ENCODE peak calls at places on chromosome 18, in seven cellular contexts. O, L, T, S, J, Y and R are unnamed samples.

GRCh38 chr18:77763530-77763929 is 513.9 kb downstream of the GALR1 start:
- DNase-seq in O (no peak), L (no peak), T (no peak), S (no peak), J (no peak), Y (no peak), R (no peak)

GRCh38 chr18:21393986-21394385 is 152.0 kb downstream of the GREB1L start:
- DNase-seq in O (no peak), L (no peak), T (no peak), S (peak), J (no peak), Y (no peak), R (no peak)

GRCh38 chr18:13502585-13502984 is 223.8 kb downstream of the FAM210A start:
- DNase-seq in O (peak), L (no peak), T (no peak), S (no peak), J (peak), Y (no peak), R (no peak)

GRCh38 chr18:63166142-63166541 is 153.4 kb downstream of the BCL2 start:
- DNase-seq in O (no peak), L (no peak), T (no peak), S (no peak), J (no peak), Y (no peak), R (no peak)

GRCh38 chr18:8423051-8423558 is 186.1 kb upstream of the RAB12 start:
- DNase-seq in O (peak), L (no peak), T (peak), S (peak), J (no peak), Y (no peak), R (no peak)

GRCh38 chr18:37578886-37579513 is 13.4 kb upstream of the CELF4 start:
- DNase-seq in O (no peak), L (no peak), T (peak), S (peak), J (peak), Y (no peak), R (no peak)

GRCh38 chr18:13067966-13068365 is 76.8 kb downstream of the CEP192 start:
- DNase-seq in O (no peak), L (no peak), T (no peak), S (no peak), J (no peak), Y (no peak), R (no peak)

GRCh38 chr18:33440011-33440383 is 524 bp downstream of the CCDC178 start:
- DNase-seq in O (peak), L (no peak), T (no peak), S (peak), J (peak), Y (no peak), R (no peak)

GRCh38 chr18:21458322-21458721 is 142.2 kb downstream of the ESCO1 start:
- DNase-seq in O (no peak), L (no peak), T (no peak), S (no peak), J (no peak), Y (no peak), R (no peak)

GRCh38 chr18:8301427-8302172 is 307.6 kb upstream of the RAB12 start:
- DNase-seq in O (no peak), L (no peak), T (no peak), S (peak), J (peak), Y (no peak), R (no peak)

GRCh38 chr18:26649193-26649543 is 100.8 kb upstream of the KCTD1 start:
- DNase-seq in O (no peak), L (no peak), T (no peak), S (no peak), J (peak), Y (no peak), R (no peak)

GRCh38 chr18:29644276-29644675 is 1398.3 kb downstream of the DSC3 start:
- DNase-seq in O (peak), L (no peak), T (peak), S (peak), J (no peak), Y (no peak), R (no peak)

GRCh38 chr18:48293954-48294893 is 115.0 kb downstream of the ZBTB7C start:
- DNase-seq in O (peak), L (no peak), T (no peak), S (no peak), J (peak), Y (no peak), R (no peak)

GRCh38 chr18:49849331-49850217 is 36.2 kb upstream of the ACAA2 start:
- DNase-seq in O (peak), L (no peak), T (peak), S (peak), J (peak), Y (no peak), R (no peak)